ENCODE peak calls at places on chromosomes 3 and 15, in nine cellular contexts. O, C, I, U, T, A, M, Y and X are unnamed samples.

GRCh38 chr15:77031376-77032050 is 36.6 kb downstream of the PSTPIP1 start:
- DNase-seq in O (no peak), C (no peak), I (peak), U (peak), T (no peak), A (peak), M (no peak), Y (no peak), X (no peak)

GRCh38 chr15:77069521-77070121 is 1.3 kb downstream of the TSPAN3 start:
- DNase-seq in O (no peak), C (no peak), I (no peak), U (no peak), T (no peak), A (no peak), M (peak), Y (no peak), X (no peak)

GRCh38 chr3:125141596-125142417 is 70.7 kb downstream of the SLC12A8 start:
- DNase-seq in O (no peak), C (peak), I (peak), U (no peak), T (peak), A (no peak), M (peak), Y (peak), X (no peak)

GRCh38 chr3:99951701-99952100 is 134.0 kb downstream of the CMSS1 start:
- DNase-seq in O (no peak), C (no peak), I (no peak), U (no peak), T (peak), A (no peak), M (no peak), Y (no peak), X (no peak)

GRCh38 chr3:133474251-133474801 is 74.5 kb downstream of the BFSP2 start:
- DNase-seq in O (no peak), C (peak), I (peak), U (no peak), T (peak), A (no peak), M (no peak), Y (peak), X (peak)

GRCh38 chr15:40549894-40550293 is 14.9 kb downstream of the CCDC32 start:
- DNase-seq in O (no peak), C (peak), I (peak), U (no peak), T (no peak), A (no peak), M (no peak), Y (no peak), X (no peak)

GRCh38 chr3:155890671-155891190 is 20.3 kb downstream of the GMPS start:
- DNase-seq in O (no peak), C (peak), I (no peak), U (no peak), T (peak), A (peak), M (no peak), Y (no peak), X (peak)

GRCh38 chr3:46755646-46756045 is 38.0 kb upstream of the PRSS50 start:
- DNase-seq in O (no peak), C (no peak), I (no peak), U (no peak), T (no peak), A (no peak), M (no peak), Y (no peak), X (no peak)

GRCh38 chr3:115922681-115923347 is 299.5 kb downstream of the GAP43 start:
- DNase-seq in O (peak), C (no peak), I (no peak), U (peak), T (peak), A (peak), M (peak), Y (no peak), X (peak)

GRCh38 chr3:14331273-14331672 is 71.1 kb upstream of the SLC6A6 start:
- DNase-seq in O (no peak), C (no peak), I (no peak), U (no peak), T (no peak), A (no peak), M (no peak), Y (no peak), X (no peak)

GRCh38 chr15:84982301-84982920 is 755 bp downstream of the PDE8A start:
- DNase-seq in O (no peak), C (peak), I (peak), U (no peak), T (peak), A (peak), M (peak), Y (peak), X (no peak)

GRCh38 chr3:129039271-129040038 is 21.1 kb upstream of the GP9 start:
- DNase-seq in O (no peak), C (no peak), I (peak), U (no peak), T (no peak), A (no peak), M (no peak), Y (no peak), X (no peak)

GRCh38 chr3:97291901-97292300 is 472.7 kb upstream of the ARL6 start:
- DNase-seq in O (no peak), C (no peak), I (no peak), U (no peak), T (no peak), A (no peak), M (no peak), Y (no peak), X (no peak)

GRCh38 chr3:142987080-142987700 is 14.2 kb upstream of the U2SURP start:
- DNase-seq in O (no peak), C (no peak), I (no peak), U (no peak), T (peak), A (peak), M (peak), Y (no peak), X (no peak)

GRCh38 chr15:73362900-73363299 is 5.9 kb downstream of the HCN4 start:
- DNase-seq in O (no peak), C (no peak), I (no peak), U (no peak), T (no peak), A (no peak), M (peak), Y (no peak), X (no peak)

GRCh38 chr3:107590786-107591185 is 68.0 kb downstream of the BBX start:
- DNase-seq in O (no peak), C (no peak), I (no peak), U (no peak), T (no peak), A (no peak), M (no peak), Y (no peak), X (no peak)

GRCh38 chr3:72414481-72415016 is 433.7 kb downstream of the SHQ1 start:
- DNase-seq in O (no peak), C (no peak), I (no peak), U (no peak), T (no peak), A (no peak), M (no peak), Y (no peak), X (no peak)

GRCh38 chr3:122952509-122952908 is 75.1 kb downstream of the SEMA5B start:
- DNase-seq in O (no peak), C (no peak), I (no peak), U (no peak), T (no peak), A (no peak), M (peak), Y (no peak), X (no peak)

GRCh38 chr3:149839874-149840273 is 26.9 kb downstream of the RNF13 start:
- DNase-seq in O (no peak), C (no peak), I (no peak), U (no peak), T (no peak), A (no peak), M (no peak), Y (no peak), X (no peak)

GRCh38 chr3:1068985-1069384 is 23.8 kb upstream of the CNTN6 start:
- DNase-seq in O (no peak), C (no peak), I (no peak), U (no peak), T (no peak), A (no peak), M (no peak), Y (no peak), X (no peak)

GRCh38 chr3:194265505-194265892 is 85.6 kb downstream of the CPN2 start:
- DNase-seq in O (no peak), C (peak), I (peak), U (no peak), T (peak), A (no peak), M (no peak), Y (peak), X (peak)

GRCh38 chr3:42097166-42097946 is 6.2 kb downstream of the TRAK1 start:
- DNase-seq in O (no peak), C (no peak), I (no peak), U (no peak), T (peak), A (no peak), M (no peak), Y (no peak), X (peak)

GRCh38 chr3:59862686-59863085 is 812.9 kb upstream of the CFAP20DC start:
- DNase-seq in O (no peak), C (no peak), I (no peak), U (no peak), T (peak), A (no peak), M (no peak), Y (no peak), X (no peak)

GRCh38 chr3:58731673-58732072 is 65.1 kb upstream of the FAM3D start:
- DNase-seq in O (no peak), C (no peak), I (no peak), U (no peak), T (no peak), A (no peak), M (no peak), Y (no peak), X (no peak)

GRCh38 chr3:79515072-79515471 is 252.7 kb downstream of the ROBO1 start:
- DNase-seq in O (no peak), C (no peak), I (no peak), U (no peak), T (peak), A (no peak), M (no peak), Y (no peak), X (no peak)

GRCh38 chr3:193974591-193974990 is 161.4 kb upstream of the HES1 start:
- DNase-seq in O (no peak), C (no peak), I (no peak), U (no peak), T (peak), A (no peak), M (no peak), Y (no peak), X (no peak)

GRCh38 chr3:113212845-113213375 is 1.6 kb downstream of the BOC start:
- DNase-seq in O (no peak), C (no peak), I (no peak), U (no peak), T (no peak), A (no peak), M (no peak), Y (no peak), X (no peak)
- H3K27ac ChIP-seq in O (no peak), C (peak), I (peak), U (no peak), T (peak), A (no peak), M (no peak), Y (peak), X (no peak)

GRCh38 chr15:65598468-65598867 is 12.5 kb downstream of the INTS14 start:
- DNase-seq in O (no peak), C (no peak), I (no peak), U (no peak), T (no peak), A (no peak), M (no peak), Y (no peak), X (no peak)

GRCh38 chr15:65599677-65600076 is 11.3 kb downstream of the INTS14 start:
- DNase-seq in O (no peak), C (no peak), I (no peak), U (no peak), T (no peak), A (no peak), M (no peak), Y (no peak), X (no peak)

DNA sequence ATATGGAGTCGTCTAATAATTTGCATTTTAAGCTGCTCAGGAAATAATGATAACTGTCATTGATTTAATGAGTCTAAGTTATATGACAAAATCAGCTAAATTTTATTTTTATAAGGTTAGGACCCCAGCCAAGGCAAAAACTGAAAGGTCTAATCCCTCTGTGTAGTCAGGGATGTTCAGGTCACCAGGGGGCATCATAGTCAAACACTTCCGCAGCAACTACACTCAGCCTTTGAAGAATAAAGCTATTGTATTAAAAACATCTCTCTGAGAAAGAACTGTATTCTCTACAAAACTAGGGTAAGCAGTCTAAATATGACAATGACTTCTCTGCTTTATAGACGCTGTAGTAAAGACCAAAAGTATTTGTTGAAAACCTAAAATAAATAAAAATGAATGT is 15.0 kb downstream of the INTS14 start:
- DNase-seq in O (no peak), C (no peak), I (no peak), U (peak), T (no peak), A (peak), M (peak), Y (no peak), X (no peak)
- TF ChIP-seq CTCF in O (peak), C (peak), I (no peak), U (peak), T (peak), A (peak), M (peak), Y (peak), X (peak)

GRCh38 chr15:41958002-41958420 is 14.3 kb downstream of the EHD4 start:
- DNase-seq in O (no peak), C (peak), I (peak), U (no peak), T (no peak), A (no peak), M (no peak), Y (no peak), X (no peak)
- H3K27ac ChIP-seq in O (no peak), C (peak), I (no peak), U (no peak), T (no peak), A (no peak), M (no peak), Y (peak), X (no peak)

GRCh38 chr15:54659668-54660067 is 537.1 kb downstream of the RSL24D1 start:
- DNase-seq in O (no peak), C (no peak), I (no peak), U (no peak), T (no peak), A (no peak), M (no peak), Y (no peak), X (no peak)

DNA sequence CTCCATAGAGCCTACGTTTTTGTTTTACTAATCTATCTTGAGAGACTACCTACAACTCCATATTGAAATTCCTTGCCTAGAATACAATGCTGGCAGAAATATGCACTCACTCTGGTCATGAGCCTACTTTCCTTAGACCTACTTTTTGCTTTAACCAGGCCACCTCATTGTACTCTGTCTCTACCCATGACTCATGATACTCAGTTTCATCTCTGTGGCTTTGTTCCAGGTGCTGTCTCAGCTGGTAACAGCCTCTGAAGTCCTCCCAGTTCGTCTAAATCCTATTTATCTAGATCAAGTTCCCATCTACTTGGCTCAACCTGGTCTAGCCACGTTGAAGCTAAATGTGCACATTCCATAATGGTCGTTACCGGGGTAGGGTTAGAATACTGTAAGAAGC is 536.4 kb downstream of the RSL24D1 start:
- DNase-seq in O (no peak), C (no peak), I (no peak), U (no peak), T (no peak), A (no peak), M (no peak), Y (no peak), X (no peak)
- TF ChIP-seq CTCF in O (no peak), C (no peak), I (no peak), U (no peak), T (no peak), A (no peak), M (no peak), Y (no peak), X (no peak)

GRCh38 chr15:99485153-99485947 is 80.4 kb upstream of the MEF2A start:
- DNase-seq in O (no peak), C (no peak), I (no peak), U (no peak), T (no peak), A (no peak), M (peak), Y (no peak), X (no peak)
- H3K27ac ChIP-seq in O (no peak), C (peak), I (peak), U (no peak), T (peak), A (no peak), M (no peak), Y (no peak), X (no peak)

DNA sequence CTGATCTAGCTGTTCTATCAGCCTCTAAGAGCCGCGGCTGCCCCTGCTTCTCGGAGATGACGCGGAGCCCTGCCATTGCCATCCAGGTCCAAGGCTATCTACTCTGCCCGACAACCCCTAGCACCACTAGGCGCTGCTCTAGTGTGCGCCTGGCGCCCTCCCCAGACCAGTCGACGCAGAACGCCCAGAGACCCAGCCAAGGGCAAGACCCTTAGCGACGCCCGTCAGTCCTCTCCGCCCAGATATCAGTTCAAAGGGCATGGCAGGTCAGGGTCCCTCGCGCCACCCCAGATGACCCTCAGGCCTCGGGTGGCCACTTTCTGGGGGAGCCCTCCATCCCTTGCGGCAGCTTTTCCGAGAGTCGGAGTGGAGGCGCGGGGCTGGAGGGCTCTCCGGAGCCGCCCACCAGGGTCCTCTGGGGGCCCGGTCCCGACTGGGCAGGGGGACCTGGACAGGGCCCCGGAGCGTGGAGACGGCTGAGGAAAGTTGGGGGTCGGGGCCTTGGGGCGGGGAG is 371 bp upstream of the CLSTN2 start:
- DNase-seq in O (no peak), C (peak), I (peak), U (peak), T (peak), A (no peak), M (peak), Y (peak), X (no peak)
- TF ChIP-seq CTCF in O (no peak), C (peak), I (peak), U (peak), T (no peak), A (peak), M (peak), Y (peak), X (no peak)

GRCh38 chr15:42421376-42421775 is 62.1 kb downstream of the CAPN3 start:
- DNase-seq in O (no peak), C (no peak), I (no peak), U (no peak), T (no peak), A (no peak), M (no peak), Y (no peak), X (no peak)
- H3K27ac ChIP-seq in O (no peak), C (peak), I (no peak), U (no peak), T (no peak), A (no peak), M (no peak), Y (no peak), X (no peak)

GRCh38 chr3:117193390-117193789 is 483.8 kb downstream of the TUSC7 start:
- DNase-seq in O (no peak), C (no peak), I (no peak), U (no peak), T (no peak), A (no peak), M (peak), Y (no peak), X (no peak)
- TF ChIP-seq CTCF in O (no peak), C (no peak), I (no peak), U (no peak), T (no peak), A (no peak), M (peak), Y (no peak), X (peak)

GRCh38 chr3:4743371-4743770 is 235.9 kb upstream of the BHLHE40 start:
- DNase-seq in O (no peak), C (no peak), I (no peak), U (no peak), T (no peak), A (no peak), M (no peak), Y (no peak), X (no peak)

GRCh38 chr3:4746241-4746958 is 232.8 kb upstream of the BHLHE40 start:
- DNase-seq in O (no peak), C (peak), I (peak), U (no peak), T (peak), A (no peak), M (no peak), Y (no peak), X (no peak)

GRCh38 chr3:4742359-4742758 is 236.9 kb upstream of the BHLHE40 start:
- DNase-seq in O (no peak), C (no peak), I (no peak), U (no peak), T (peak), A (no peak), M (no peak), Y (no peak), X (no peak)

GRCh38 chr3:4745240-4745620 is 234.0 kb upstream of the BHLHE40 start:
- DNase-seq in O (no peak), C (no peak), I (no peak), U (no peak), T (no peak), A (no peak), M (no peak), Y (no peak), X (no peak)

DNA sequence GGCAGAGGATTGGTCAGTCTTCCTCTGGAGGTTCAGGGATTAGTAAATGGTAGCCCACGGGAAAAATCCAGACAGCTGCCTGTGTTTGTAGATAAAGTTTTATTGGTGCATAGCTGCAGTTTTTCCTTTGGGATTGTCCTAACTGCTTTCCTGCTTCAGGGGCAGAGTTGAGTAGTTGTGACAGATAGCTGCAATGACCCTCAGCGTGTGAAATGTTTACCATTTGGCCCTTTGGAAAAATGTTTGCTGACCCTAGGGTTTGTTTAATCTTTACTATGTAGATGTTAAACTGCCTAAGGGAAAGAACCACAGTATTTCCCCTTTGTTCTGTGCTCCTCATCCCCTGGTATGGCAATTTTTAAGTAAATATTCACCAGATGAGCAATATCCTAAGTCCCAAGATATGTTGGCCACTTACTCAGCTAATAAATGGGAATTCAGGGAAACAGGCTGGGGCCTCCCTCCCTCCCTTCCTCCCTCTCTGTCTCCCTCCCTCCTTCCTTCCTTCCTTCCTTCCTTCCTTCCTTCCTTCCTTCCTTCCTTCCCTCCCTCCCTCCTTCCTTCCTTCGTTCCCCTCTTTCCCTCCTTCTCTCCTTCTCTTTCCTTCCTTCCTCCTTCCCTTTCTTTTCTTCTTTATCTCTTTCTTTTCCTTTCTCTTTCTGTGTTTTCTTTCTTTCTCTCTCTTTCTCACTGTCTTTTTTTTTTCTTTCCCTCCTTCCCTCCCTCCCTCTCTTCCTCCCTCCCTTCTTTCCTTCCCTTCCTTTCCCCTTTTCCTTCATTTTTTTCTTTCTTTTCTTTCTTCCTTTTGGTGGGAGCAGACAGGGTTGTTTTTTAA is 234.6 kb upstream of the BHLHE40 start:
- DNase-seq in O (no peak), C (no peak), I (no peak), U (no peak), T (peak), A (peak), M (no peak), Y (no peak), X (no peak)
- H3K27ac ChIP-seq in O (no peak), C (peak), I (peak), U (no peak), T (no peak), A (peak), M (no peak), Y (peak), X (peak)